ENCODE peak calls at places on chromosomes 2 and 18, in seven cellular contexts. One of them, this sample, is unnamed.

GRCh38 chr2:117055499-117056375 is 758.8 kb upstream of the DDX18 start:
- DNase-seq in IMR-90: no peak
- DNase-seq in mesendoderm: no peak
- DNase-seq in neuronal stem cell: no peak
- DNase-seq in mesenchymal stem cell: no peak
- DNase-seq in H1: no peak
- DNase-seq in trophoblast cell: no peak
- DNase-seq in this sample: no peak

GRCh38 chr18:68406761-68407160 is 308.1 kb downstream of the TMX3 start:
- DNase-seq in IMR-90: no peak
- DNase-seq in mesendoderm: no peak
- DNase-seq in neuronal stem cell: no peak
- DNase-seq in mesenchymal stem cell: no peak
- DNase-seq in H1: no peak
- DNase-seq in trophoblast cell: no peak
- DNase-seq in this sample: no peak

GRCh38 chr18:72376256-72376655 is 167.9 kb downstream of the CBLN2 start:
- DNase-seq in IMR-90: no peak
- DNase-seq in mesendoderm: no peak
- DNase-seq in neuronal stem cell: no peak
- DNase-seq in mesenchymal stem cell: no peak
- DNase-seq in H1: no peak
- DNase-seq in trophoblast cell: no peak
- DNase-seq in this sample: no peak

GRCh38 chr2:201406077-201406662 is 45.1 kb downstream of the TRAK2 start:
- DNase-seq in IMR-90: peak
- DNase-seq in mesendoderm: no peak
- DNase-seq in neuronal stem cell: no peak
- DNase-seq in mesenchymal stem cell: peak
- DNase-seq in H1: no peak
- DNase-seq in trophoblast cell: no peak
- DNase-seq in this sample: no peak

GRCh38 chr2:38997784-38998183 is 108.1 kb downstream of the ARHGEF33 start:
- DNase-seq in IMR-90: peak
- DNase-seq in mesendoderm: no peak
- DNase-seq in neuronal stem cell: no peak
- DNase-seq in mesenchymal stem cell: peak
- DNase-seq in H1: no peak
- DNase-seq in trophoblast cell: no peak
- DNase-seq in this sample: no peak

GRCh38 chr2:160270571-160271113 is 70.6 kb upstream of the ITGB6 start:
- DNase-seq in IMR-90: no peak
- DNase-seq in mesendoderm: peak
- DNase-seq in neuronal stem cell: no peak
- DNase-seq in mesenchymal stem cell: no peak
- DNase-seq in H1: peak
- DNase-seq in trophoblast cell: peak
- DNase-seq in this sample: peak

GRCh38 chr2:198054299-198054698 is 249.9 kb downstream of the PLCL1 start:
- DNase-seq in IMR-90: peak
- DNase-seq in mesendoderm: peak
- DNase-seq in neuronal stem cell: peak
- DNase-seq in mesenchymal stem cell: peak
- DNase-seq in H1: peak
- DNase-seq in trophoblast cell: peak
- DNase-seq in this sample: peak

GRCh38 chr2:111094686-111095085 is 26.0 kb upstream of the BCL2L11 start:
- DNase-seq in IMR-90: no peak
- DNase-seq in mesendoderm: no peak
- DNase-seq in neuronal stem cell: no peak
- DNase-seq in mesenchymal stem cell: no peak
- DNase-seq in H1: no peak
- DNase-seq in trophoblast cell: no peak
- DNase-seq in this sample: no peak

GRCh38 chr18:77208969-77209368 is 40.7 kb upstream of the GALR1 start:
- DNase-seq in IMR-90: peak
- DNase-seq in mesendoderm: no peak
- DNase-seq in neuronal stem cell: no peak
- DNase-seq in mesenchymal stem cell: peak
- DNase-seq in H1: no peak
- DNase-seq in trophoblast cell: peak
- DNase-seq in this sample: no peak

GRCh38 chr2:105515581-105516415 is 116.9 kb upstream of the FHL2 start:
- DNase-seq in IMR-90: no peak
- DNase-seq in mesendoderm: no peak
- DNase-seq in neuronal stem cell: no peak
- DNase-seq in mesenchymal stem cell: no peak
- DNase-seq in H1: no peak
- DNase-seq in trophoblast cell: no peak
- DNase-seq in this sample: no peak

GRCh38 chr2:70085711-70086277 is 1.5 kb upstream of the PCBP1 start:
- DNase-seq in IMR-90: no peak
- DNase-seq in mesendoderm: peak
- DNase-seq in neuronal stem cell: no peak
- DNase-seq in mesenchymal stem cell: no peak
- DNase-seq in H1: peak
- DNase-seq in trophoblast cell: no peak
- DNase-seq in this sample: no peak

GRCh38 chr2:86518498-86518897 is 44.7 kb downstream of the CHMP3 start:
- DNase-seq in IMR-90: no peak
- DNase-seq in mesendoderm: peak
- DNase-seq in neuronal stem cell: no peak
- DNase-seq in mesenchymal stem cell: peak
- DNase-seq in H1: no peak
- DNase-seq in trophoblast cell: no peak
- DNase-seq in this sample: no peak

GRCh38 chr2:63842149-63843061 is 709 bp downstream of the UGP2 start:
- DNase-seq in IMR-90: peak
- DNase-seq in mesendoderm: no peak
- DNase-seq in neuronal stem cell: no peak
- DNase-seq in mesenchymal stem cell: peak
- DNase-seq in H1: no peak
- DNase-seq in trophoblast cell: peak
- DNase-seq in this sample: no peak

GRCh38 chr18:41618135-41618534 is 336.9 kb upstream of the PIK3C3 start:
- DNase-seq in IMR-90: no peak
- DNase-seq in mesendoderm: no peak
- DNase-seq in neuronal stem cell: no peak
- DNase-seq in mesenchymal stem cell: no peak
- DNase-seq in H1: no peak
- DNase-seq in trophoblast cell: no peak
- DNase-seq in this sample: no peak

GRCh38 chr2:22056621-22057132 is 932.9 kb downstream of the TDRD15 start:
- DNase-seq in IMR-90: no peak
- DNase-seq in mesendoderm: no peak
- DNase-seq in neuronal stem cell: no peak
- DNase-seq in mesenchymal stem cell: no peak
- DNase-seq in H1: no peak
- DNase-seq in trophoblast cell: no peak
- DNase-seq in this sample: no peak

GRCh38 chr2:143847257-143847656 is 672.7 kb downstream of the ZEB2 start:
- DNase-seq in IMR-90: no peak
- DNase-seq in mesendoderm: no peak
- DNase-seq in neuronal stem cell: no peak
- DNase-seq in mesenchymal stem cell: no peak
- DNase-seq in H1: no peak
- DNase-seq in trophoblast cell: no peak
- DNase-seq in this sample: no peak

GRCh38 chr18:48745293-48745692 is 205.5 kb downstream of the SMAD7 start:
- DNase-seq in IMR-90: no peak
- DNase-seq in mesendoderm: no peak
- DNase-seq in neuronal stem cell: no peak
- DNase-seq in mesenchymal stem cell: no peak
- DNase-seq in H1: no peak
- DNase-seq in trophoblast cell: no peak
- DNase-seq in this sample: no peak

GRCh38 chr2:105645031-105645940 is 99.4 kb upstream of the NCK2 start:
- DNase-seq in IMR-90: no peak
- DNase-seq in mesendoderm: peak
- DNase-seq in neuronal stem cell: no peak
- DNase-seq in mesenchymal stem cell: no peak
- DNase-seq in H1: no peak
- DNase-seq in trophoblast cell: no peak
- DNase-seq in this sample: peak

GRCh38 chr2:40271066-40271465 is 180.8 kb downstream of the SLC8A1 start:
- DNase-seq in IMR-90: no peak
- DNase-seq in mesendoderm: peak
- DNase-seq in neuronal stem cell: no peak
- DNase-seq in mesenchymal stem cell: no peak
- DNase-seq in H1: no peak
- DNase-seq in trophoblast cell: no peak
- DNase-seq in this sample: no peak

GRCh38 chr2:238700122-238700457 is 147.8 kb upstream of the TWIST2 start:
- DNase-seq in IMR-90: peak
- DNase-seq in mesendoderm: no peak
- DNase-seq in neuronal stem cell: no peak
- DNase-seq in mesenchymal stem cell: peak
- DNase-seq in H1: no peak
- DNase-seq in trophoblast cell: peak
- DNase-seq in this sample: no peak

GRCh38 chr2:85446296-85447221 is 28.0 kb downstream of the SH2D6 start:
- DNase-seq in IMR-90: peak
- DNase-seq in mesendoderm: no peak
- DNase-seq in neuronal stem cell: no peak
- DNase-seq in mesenchymal stem cell: no peak
- DNase-seq in H1: no peak
- DNase-seq in trophoblast cell: no peak
- DNase-seq in this sample: no peak

GRCh38 chr2:203567786-203568185 is 32.7 kb upstream of the RAPH1 start:
- DNase-seq in IMR-90: no peak
- DNase-seq in mesendoderm: no peak
- DNase-seq in neuronal stem cell: no peak
- DNase-seq in mesenchymal stem cell: no peak
- DNase-seq in H1: no peak
- DNase-seq in trophoblast cell: no peak
- DNase-seq in this sample: no peak

GRCh38 chr18:25005602-25006375 is 346.2 kb downstream of the ZNF521 start:
- DNase-seq in IMR-90: peak
- DNase-seq in mesendoderm: no peak
- DNase-seq in neuronal stem cell: no peak
- DNase-seq in mesenchymal stem cell: peak
- DNase-seq in H1: no peak
- DNase-seq in trophoblast cell: no peak
- DNase-seq in this sample: no peak
- H2AK5ac ChIP-seq in IMR-90: no peak
- H2AK5ac ChIP-seq in mesendoderm: no peak
- H2AK5ac ChIP-seq in neuronal stem cell: no peak
- H2AK5ac ChIP-seq in mesenchymal stem cell: no peak
- H2AK5ac ChIP-seq in H1: no peak
- H2AK5ac ChIP-seq in trophoblast cell: no peak
- H2AK5ac ChIP-seq in this sample: no peak

GRCh38 chr2:28322051-28322450 is 70.6 kb upstream of the FOSL2 start:
- DNase-seq in IMR-90: no peak
- DNase-seq in mesendoderm: no peak
- DNase-seq in neuronal stem cell: no peak
- DNase-seq in mesenchymal stem cell: no peak
- DNase-seq in H1: no peak
- DNase-seq in trophoblast cell: no peak
- DNase-seq in this sample: no peak
- H2AK5ac ChIP-seq in IMR-90: peak
- H2AK5ac ChIP-seq in mesendoderm: no peak
- H2AK5ac ChIP-seq in neuronal stem cell: peak
- H2AK5ac ChIP-seq in mesenchymal stem cell: peak
- H2AK5ac ChIP-seq in H1: peak
- H2AK5ac ChIP-seq in trophoblast cell: peak
- H2AK5ac ChIP-seq in this sample: no peak

GRCh38 chr2:226791487-226792081 is 8.0 kb downstream of the IRS1 start:
- DNase-seq in IMR-90: peak
- DNase-seq in mesendoderm: peak
- DNase-seq in neuronal stem cell: peak
- DNase-seq in mesenchymal stem cell: peak
- DNase-seq in H1: peak
- DNase-seq in trophoblast cell: peak
- DNase-seq in this sample: peak

GRCh38 chr2:226791056-226791486 is 8.5 kb downstream of the IRS1 start:
- DNase-seq in IMR-90: peak
- DNase-seq in mesendoderm: peak
- DNase-seq in neuronal stem cell: no peak
- DNase-seq in mesenchymal stem cell: peak
- DNase-seq in H1: no peak
- DNase-seq in trophoblast cell: peak
- DNase-seq in this sample: peak

GRCh38 chr2:226790006-226790405 is 9.6 kb downstream of the IRS1 start:
- DNase-seq in IMR-90: no peak
- DNase-seq in mesendoderm: no peak
- DNase-seq in neuronal stem cell: no peak
- DNase-seq in mesenchymal stem cell: peak
- DNase-seq in H1: no peak
- DNase-seq in trophoblast cell: no peak
- DNase-seq in this sample: no peak

GRCh38 chr2:226788881-226789485 is 10.6 kb downstream of the IRS1 start:
- DNase-seq in IMR-90: peak
- DNase-seq in mesendoderm: no peak
- DNase-seq in neuronal stem cell: no peak
- DNase-seq in mesenchymal stem cell: no peak
- DNase-seq in H1: no peak
- DNase-seq in trophoblast cell: no peak
- DNase-seq in this sample: no peak

GRCh38 chr2:226790436-226790835 is 9.2 kb downstream of the IRS1 start:
- DNase-seq in IMR-90: peak
- DNase-seq in mesendoderm: no peak
- DNase-seq in neuronal stem cell: no peak
- DNase-seq in mesenchymal stem cell: no peak
- DNase-seq in H1: no peak
- DNase-seq in trophoblast cell: no peak
- DNase-seq in this sample: no peak
- H2AK5ac ChIP-seq in IMR-90: peak
- H2AK5ac ChIP-seq in mesendoderm: no peak
- H2AK5ac ChIP-seq in neuronal stem cell: no peak
- H2AK5ac ChIP-seq in mesenchymal stem cell: no peak
- H2AK5ac ChIP-seq in H1: no peak
- H2AK5ac ChIP-seq in trophoblast cell: no peak
- H2AK5ac ChIP-seq in this sample: no peak

GRCh38 chr2:193818801-193819499 is 1624.2 kb upstream of the TMEFF2 start:
- DNase-seq in IMR-90: no peak
- DNase-seq in mesendoderm: no peak
- DNase-seq in neuronal stem cell: no peak
- DNase-seq in mesenchymal stem cell: no peak
- DNase-seq in H1: no peak
- DNase-seq in trophoblast cell: no peak
- DNase-seq in this sample: no peak

GRCh38 chr2:193824474-193824873 is 1629.7 kb upstream of the TMEFF2 start:
- DNase-seq in IMR-90: no peak
- DNase-seq in mesendoderm: no peak
- DNase-seq in neuronal stem cell: no peak
- DNase-seq in mesenchymal stem cell: no peak
- DNase-seq in H1: no peak
- DNase-seq in trophoblast cell: no peak
- DNase-seq in this sample: no peak
- H2AK5ac ChIP-seq in IMR-90: no peak
- H2AK5ac ChIP-seq in mesendoderm: no peak
- H2AK5ac ChIP-seq in neuronal stem cell: no peak
- H2AK5ac ChIP-seq in mesenchymal stem cell: no peak
- H2AK5ac ChIP-seq in H1: no peak
- H2AK5ac ChIP-seq in trophoblast cell: no peak
- H2AK5ac ChIP-seq in this sample: no peak

GRCh38 chr2:24272161-24272802 is 88.1 kb downstream of the ITSN2 start:
- DNase-seq in IMR-90: no peak
- DNase-seq in mesendoderm: peak
- DNase-seq in neuronal stem cell: no peak
- DNase-seq in mesenchymal stem cell: peak
- DNase-seq in H1: no peak
- DNase-seq in trophoblast cell: no peak
- DNase-seq in this sample: no peak
- H2AK5ac ChIP-seq in IMR-90: no peak
- H2AK5ac ChIP-seq in mesendoderm: no peak
- H2AK5ac ChIP-seq in neuronal stem cell: no peak
- H2AK5ac ChIP-seq in mesenchymal stem cell: no peak
- H2AK5ac ChIP-seq in H1: no peak
- H2AK5ac ChIP-seq in trophoblast cell: no peak
- H2AK5ac ChIP-seq in this sample: no peak

GRCh38 chr2:221572821-221573429 is 821 bp upstream of the EPHA4 start:
- DNase-seq in IMR-90: peak
- DNase-seq in mesendoderm: no peak
- DNase-seq in neuronal stem cell: peak
- DNase-seq in mesenchymal stem cell: peak
- DNase-seq in H1: peak
- DNase-seq in trophoblast cell: peak
- DNase-seq in this sample: peak
- H2AK5ac ChIP-seq in IMR-90: no peak
- H2AK5ac ChIP-seq in mesendoderm: no peak
- H2AK5ac ChIP-seq in neuronal stem cell: peak
- H2AK5ac ChIP-seq in mesenchymal stem cell: no peak
- H2AK5ac ChIP-seq in H1: no peak
- H2AK5ac ChIP-seq in trophoblast cell: no peak
- H2AK5ac ChIP-seq in this sample: no peak

This sample was measured in H9.